ENCODE peak calls at places on chromosomes 2 and 18, in eight cellular contexts. Z, C, H, W, P, L, U and A are unnamed samples.

GRCh38 chr2:18376936-18377335 is 183.5 kb downstream of the RDH14 start:
- DNase-seq in Z (no peak), C (no peak), H (no peak), W (no peak), P (no peak), L (no peak), U (no peak), A (no peak)

GRCh38 chr2:181393472-181393871 is 63.7 kb upstream of the ITGA4 start:
- DNase-seq in Z (peak; percentile 53), C (peak; percentile 62), H (no peak), W (peak; percentile 80), P (no peak), L (peak; percentile 63), U (no peak), A (peak; percentile 71)

GRCh38 chr2:70029814-70030409 is 57.4 kb upstream of the PCBP1 start:
- DNase-seq in Z (peak; percentile 82), C (peak; percentile 79), H (no peak), W (peak; percentile 24), P (no peak), L (no peak), U (peak; percentile 79), A (peak; percentile 26)

GRCh38 chr18:60675801-60676200 is 303.2 kb upstream of the MC4R start:
- DNase-seq in Z (no peak), C (no peak), H (no peak), W (no peak), P (peak; percentile 44), L (no peak), U (no peak), A (no peak)

GRCh38 chr2:129061079-129061785 is 742.6 kb upstream of the HS6ST1 start:
- DNase-seq in Z (no peak), C (peak; percentile 13), H (no peak), W (peak; percentile 70), P (no peak), L (no peak), U (no peak), A (peak; percentile 86)

GRCh38 chr2:111069722-111070121 is 51.0 kb upstream of the BCL2L11 start:
- DNase-seq in Z (no peak), C (no peak), H (no peak), W (no peak), P (no peak), L (no peak), U (no peak), A (no peak)

GRCh38 chr2:106058469-106059137 is 135.5 kb downstream of the UXS1 start:
- DNase-seq in Z (no peak), C (no peak), H (no peak), W (no peak), P (no peak), L (no peak), U (no peak), A (no peak)

GRCh38 chr2:29397743-29398142 is 282.5 kb downstream of the CLIP4 start:
- DNase-seq in Z (no peak), C (no peak), H (no peak), W (no peak), P (no peak), L (no peak), U (no peak), A (peak; percentile 64)

GRCh38 chr18:67818432-67818831 is 301.9 kb upstream of the DSEL start:
- DNase-seq in Z (no peak), C (no peak), H (no peak), W (no peak), P (no peak), L (no peak), U (no peak), A (no peak)

GRCh38 chr2:12169060-12169406 is 422.6 kb downstream of the LPIN1 start:
- DNase-seq in Z (peak; percentile 94), C (peak; percentile 81), H (no peak), W (peak; percentile 94), P (no peak), L (no peak), U (no peak), A (peak; percentile 86)

GRCh38 chr2:190910341-190911136 is 29.9 kb downstream of the GLS start:
- DNase-seq in Z (peak; percentile 37), C (peak; percentile 51), H (no peak), W (peak; percentile 47), P (no peak), L (no peak), U (no peak), A (peak; percentile 25)

GRCh38 chr2:96913398-96914202 is 43.7 kb upstream of the SEMA4C start:
- DNase-seq in Z (no peak), C (no peak), H (peak; percentile 41), W (no peak), P (no peak), L (peak; percentile 51), U (no peak), A (no peak)

GRCh38 chr18:74353169-74353775 is 37.6 kb downstream of the C18orf63 start:
- DNase-seq in Z (peak; percentile 81), C (peak; percentile 75), H (peak; percentile 18), W (peak; percentile 66), P (peak; percentile 44), L (peak; percentile 62), U (no peak), A (peak; percentile 85)

GRCh38 chr2:79723830-79724229 is 211.0 kb downstream of the CTNNA2 start:
- DNase-seq in Z (peak; percentile 97), C (peak; percentile 99), H (no peak), W (peak; percentile 98), P (no peak), L (no peak), U (no peak), A (peak; percentile 92)

GRCh38 chr2:37862620-37863019 is 62.5 kb upstream of the RMDN2 start:
- DNase-seq in Z (no peak), C (no peak), H (no peak), W (no peak), P (no peak), L (no peak), U (no peak), A (no peak)

GRCh38 chr2:236353594-236353942 is 89.4 kb upstream of the ASB18 start:
- DNase-seq in Z (no peak), C (no peak), H (no peak), W (no peak), P (no peak), L (no peak), U (no peak), A (no peak)

GRCh38 chr2:160417745-160418397 is 75.7 kb downstream of the RBMS1 start:
- DNase-seq in Z (peak; percentile 94), C (peak; percentile 84), H (no peak), W (peak; percentile 86), P (no peak), L (no peak), U (no peak), A (peak; percentile 85)